ENCODE peak calls at places on chromosome 5, in six cellular contexts. O is NCI-H748 treated with DMSO at 0.1 percent for 48 hours, L is breast epithelium, Q is occipital lobe, U is caudate nucleus, T is globus pallidus. M is an unnamed sample.

GRCh38 chr5:867300-867699 is 16.5 kb upstream of the ZDHHC11 start:
- DNase-seq in L (no peak), Q (no peak), O (no peak), U (no peak), T (no peak), M (no peak)

GRCh38 chr5:153707626-153708025 is 217.2 kb downstream of the GRIA1 start:
- DNase-seq in U (no peak), Q (peak; percentile 6), O (no peak), T (no peak), L (no peak), M (peak; percentile 77)

GRCh38 chr5:87260604-87261200 is 7.0 kb upstream of the RASA1 start:
- DNase-seq in U (no peak), Q (no peak), T (no peak), O (no peak), L (no peak), M (no peak)

GRCh38 chr5:88081877-88082276 is 186.8 kb downstream of the TMEM161B start:
- DNase-seq in Q (no peak), U (no peak), L (no peak), O (no peak), T (no peak), M (no peak)

GRCh38 chr5:109403469-109403868 is 6.3 kb downstream of the PJA2 start:
- DNase-seq in O (no peak), U (no peak), Q (no peak), T (no peak), L (no peak), M (no peak)

GRCh38 chr5:143085319-143085917 is 315.2 kb downstream of the ARHGAP26 start:
- DNase-seq in T (no peak), U (no peak), Q (no peak), L (no peak), O (no peak), M (no peak)

GRCh38 chr5:172463031-172463430 is 8.7 kb upstream of the SH3PXD2B start:
- DNase-seq in L (no peak), Q (no peak), T (peak; percentile 69), O (no peak), U (no peak), M (no peak)

GRCh38 chr5:163908253-163908652 is 402.8 kb downstream of the MAT2B start:
- DNase-seq in U (no peak), Q (no peak), O (no peak), L (no peak), T (peak; percentile 37), M (no peak)

GRCh38 chr5:41736641-41737040 is 133.6 kb downstream of the OXCT1 start:
- DNase-seq in L (no peak), U (no peak), O (no peak), Q (no peak), T (no peak), M (no peak)

GRCh38 chr5:6475626-6476312 is 27.1 kb downstream of the UBE2QL1 start:
- DNase-seq in L (no peak), O (no peak), U (no peak), T (no peak), Q (no peak), M (no peak)

GRCh38 chr5:8386889-8387288 is 517.9 kb downstream of the MTRR start:
- DNase-seq in U (no peak), Q (no peak), T (no peak), O (peak; percentile 98), L (no peak), M (no peak)

GRCh38 chr5:1043327-1043726 is 34.7 kb downstream of the NKD2 start:
- DNase-seq in O (no peak), T (no peak), Q (no peak), U (no peak), L (no peak), M (no peak)

GRCh38 chr5:133741818-133742355 is 129.5 kb upstream of the FSTL4 start:
- DNase-seq in O (no peak), Q (no peak), T (no peak), L (no peak), U (no peak), M (no peak)

GRCh38 chr5:138065102-138065501 is 18.7 kb upstream of the WNT8A start:
- DNase-seq in Q (no peak), L (no peak), O (no peak), T (peak; percentile 13), U (no peak), M (no peak)

GRCh38 chr5:9498541-9499497 is 47.1 kb downstream of the SEMA5A start:
- DNase-seq in O (peak; percentile 57), Q (no peak), L (no peak), T (no peak), U (no peak), M (no peak)

GRCh38 chr5:10563132-10563939 is 534 bp upstream of the ANKRD33B start:
- DNase-seq in L (no peak), T (no peak), U (no peak), O (no peak), Q (no peak), M (no peak)

GRCh38 chr5:34707451-34708107 is 51.5 kb downstream of the RAI14 start:
- DNase-seq in U (no peak), T (no peak), L (no peak), O (no peak), Q (no peak), M (no peak)

M was measured in posterior cingulate gyrus.